ENCODE peak calls at places on chromosome 21, in four cellular contexts. L is HepG2, N is A549, Q is SK-N-SH. Y is an unnamed sample.
A peak's percentile ranks its signal among the peaks of the same experiment; 100 is the strongest.

GRCh38 chr21:26079376-26079775 is 91.2 kb downstream of the APP start:
- DNase-seq in L (no peak), N (no peak), Q (no peak), Y (no peak)

GRCh38 chr21:43667191-43667904 is 8.0 kb downstream of the RRP1B start:
- DNase-seq in L (no peak), N (no peak), Q (no peak), Y (no peak)

GRCh38 chr21:44836666-44837471 is 19.0 kb upstream of the SUMO3 start:
- DNase-seq in L (peak; percentile 55), N (peak; percentile 34), Q (no peak), Y (no peak)

GRCh38 chr21:27371688-27372331 is 404.9 kb upstream of the ADAMTS5 start:
- DNase-seq in L (no peak), N (no peak), Q (no peak), Y (no peak)

GRCh38 chr21:16071082-16071481 is 341.3 kb downstream of the USP25 start:
- DNase-seq in L (no peak), N (no peak), Q (peak; percentile 36), Y (no peak)

GRCh38 chr21:36803801-36804452 is 105.0 kb downstream of the SIM2 start:
- DNase-seq in L (no peak), N (no peak), Q (no peak), Y (no peak)

GRCh38 chr21:28516996-28517592 is 475.6 kb downstream of the LTN1 start:
- DNase-seq in L (peak; percentile 60), N (peak; percentile 59), Q (peak; percentile 47), Y (peak; percentile 8)

GRCh38 chr21:40952551-40953330 is 105.8 kb upstream of the DSCAM start:
- DNase-seq in L (no peak), N (no peak), Q (no peak), Y (no peak)

GRCh38 chr21:39006653-39007417 is 176.4 kb downstream of the PSMG1 start:
- DNase-seq in L (no peak), N (no peak), Q (no peak), Y (no peak)

GRCh38 chr21:27300770-27301169 is 333.9 kb upstream of the ADAMTS5 start:
- DNase-seq in L (no peak), N (no peak), Q (no peak), Y (no peak)

GRCh38 chr21:15850645-15851044 is 120.9 kb downstream of the USP25 start:
- DNase-seq in L (peak; percentile 1), N (peak; percentile 3), Q (no peak), Y (no peak)

GRCh38 chr21:26032263-26032662 is 138.3 kb downstream of the APP start:
- DNase-seq in L (no peak), N (no peak), Q (no peak), Y (no peak)

GRCh38 chr21:25457411-25457810 is 149.9 kb downstream of the MRPL39 start:
- DNase-seq in L (no peak), N (no peak), Q (no peak), Y (peak; percentile 83)

GRCh38 chr21:44436111-44436611 is 19.1 kb upstream of the LRRC3 start:
- DNase-seq in L (no peak), N (no peak), Q (no peak), Y (no peak)

GRCh38 chr21:30223596-30223995 is 7.7 kb upstream of the CLDN8 start:
- DNase-seq in L (no peak), N (no peak), Q (no peak), Y (no peak)

GRCh38 chr21:42277593-42277992 is 37.6 kb downstream of the TFF3 start:
- DNase-seq in L (no peak), N (no peak), Q (no peak), Y (no peak)

GRCh38 chr21:29297483-29298347 is 1.0 kb upstream of the BACH1 start:
- DNase-seq in L (no peak), N (no peak), Q (no peak), Y (no peak)

GRCh38 chr21:29163381-29164115 is 33.1 kb downstream of the MAP3K7CL start:
- DNase-seq in L (no peak), N (no peak), Q (no peak), Y (no peak)

GRCh38 chr21:39020751-39021474 is 162.3 kb downstream of the PSMG1 start:
- DNase-seq in L (peak; percentile 64), N (peak; percentile 36), Q (no peak), Y (no peak)

GRCh38 chr21:25039461-25040380 is 567.6 kb downstream of the MRPL39 start:
- DNase-seq in L (no peak), N (no peak), Q (no peak), Y (peak; percentile 82)

GRCh38 chr21:27647401-27647800 is 680.5 kb upstream of the ADAMTS5 start:
- DNase-seq in L (no peak), N (no peak), Q (no peak), Y (no peak)

GRCh38 chr21:42003051-42003461 is 7.1 kb downstream of the ZBTB21 start:
- DNase-seq in L (no peak), N (no peak), Q (no peak), Y (no peak)

GRCh38 chr21:24076179-24076578 is 1531.1 kb downstream of the MRPL39 start:
- DNase-seq in L (no peak), N (no peak), Q (no peak), Y (no peak)

GRCh38 chr21:43572443-43572842 is 86.8 kb downstream of the HSF2BP start:
- DNase-seq in L (no peak), N (no peak), Q (no peak), Y (no peak)

GRCh38 chr21:26115899-26116298 is 54.7 kb downstream of the APP start:
- DNase-seq in L (no peak), N (peak; percentile 6), Q (no peak), Y (no peak)

GRCh38 chr21:25952306-25952705 is 217.5 kb downstream of the GABPA start:
- DNase-seq in L (no peak), N (no peak), Q (no peak), Y (no peak)

DNA sequence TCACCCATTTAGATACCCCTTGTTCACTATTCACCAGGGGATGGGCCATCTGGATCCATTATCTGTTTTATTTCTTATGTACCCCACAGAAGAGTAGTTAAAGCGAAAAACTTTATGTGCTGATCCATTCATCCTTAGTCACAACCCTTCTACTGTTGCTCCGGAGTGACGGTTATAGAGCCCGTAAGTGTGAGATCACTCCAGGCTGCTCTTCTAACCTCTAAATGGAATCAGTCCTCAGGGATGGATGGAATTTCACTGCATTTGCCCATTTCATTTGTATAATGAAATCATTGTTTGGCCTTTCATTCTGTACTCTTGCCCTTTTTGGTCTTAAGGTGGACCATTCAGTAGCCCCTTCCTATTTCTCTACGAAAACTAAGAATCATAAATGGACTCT is 409.3 kb upstream of the RUNX1 start:
- DNase-seq in L (no peak), N (no peak), Q (no peak), Y (no peak)
- TF ChIP-seq CHD2 in L (no peak), N (no peak), Q (no peak), Y (no peak)

DNA sequence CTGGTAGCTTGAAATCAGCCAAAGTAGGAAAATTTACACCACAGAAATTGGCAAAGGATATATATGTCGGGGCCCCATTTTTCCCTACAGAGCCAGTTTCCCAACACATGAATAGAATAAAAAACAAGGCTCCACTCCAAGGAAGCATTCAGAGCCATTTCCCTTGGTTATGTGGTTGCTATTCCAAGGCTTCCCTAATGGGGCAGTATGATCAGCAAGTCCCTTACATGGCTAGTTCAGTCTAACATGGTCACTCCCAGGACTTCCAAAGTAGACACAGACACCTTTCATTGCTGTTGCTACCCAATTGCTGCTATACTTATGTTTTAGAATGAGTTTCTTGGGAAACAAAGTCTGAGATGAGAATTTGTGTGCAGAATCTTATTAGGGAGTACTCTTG is 93.1 kb downstream of the C21orf91 start:
- DNase-seq in L (peak; percentile 10), N (peak; percentile 20), Q (peak; percentile 30), Y (no peak)
- TF ChIP-seq CHD2 in L (no peak), N (no peak), Q (no peak), Y (no peak)

GRCh38 chr21:32410916-32411315 is 1.6 kb upstream of the EVA1C start:
- DNase-seq in L (no peak), N (no peak), Q (no peak), Y (no peak)

GRCh38 chr21:32410291-32410690 is 2.2 kb upstream of the EVA1C start:
- DNase-seq in L (no peak), N (no peak), Q (no peak), Y (no peak)

GRCh38 chr21:32411366-32412161 is 942 bp upstream of the EVA1C start:
- DNase-seq in L (no peak), N (peak; percentile 40), Q (peak; percentile 60), Y (no peak)

GRCh38 chr21:32403201-32403701 is 9.3 kb upstream of the EVA1C start:
- DNase-seq in L (peak; percentile 48), N (peak; percentile 62), Q (peak; percentile 81), Y (peak; percentile 3)

DNA sequence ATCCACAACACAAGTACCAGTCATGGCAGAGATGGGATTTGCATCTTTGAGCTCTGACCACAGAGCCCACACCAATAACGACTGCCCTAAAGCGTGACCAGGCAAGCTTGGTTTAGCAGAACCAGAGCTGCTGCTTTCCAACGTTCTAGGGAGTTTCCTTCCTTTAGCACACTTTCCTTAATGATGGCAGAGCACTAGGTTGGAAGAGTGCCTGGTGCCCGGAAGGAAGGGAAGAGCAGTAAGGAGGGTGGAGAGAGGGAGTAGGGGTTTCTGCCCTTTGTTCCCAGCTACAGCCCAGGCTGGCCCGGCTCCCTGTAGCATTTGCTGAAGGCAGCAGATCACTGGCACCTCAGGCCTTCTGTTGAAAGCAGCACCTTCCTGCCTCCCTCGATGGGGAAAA is 6.1 kb upstream of the EVA1C start:
- DNase-seq in L (no peak), N (no peak), Q (no peak), Y (no peak)
- TF ChIP-seq CHD2 in L (no peak), N (no peak), Q (no peak), Y (no peak)

GRCh38 chr21:8991088-8991907 is 1530.1 kb upstream of the TPTE start:
- DNase-seq in L (peak; percentile 92), N (peak; percentile 95), Q (no peak), Y (no peak)
- TF ChIP-seq CHD2 in L (no peak), N (no peak), Q (no peak), Y (no peak)

GRCh38 chr21:31489014-31489413 is 145.0 kb upstream of the TIAM1 start:
- DNase-seq in L (no peak), N (no peak), Q (no peak), Y (no peak)
- TF ChIP-seq CHD2 in L (no peak), N (no peak), Q (no peak), Y (no peak)

GRCh38 chr21:45943630-45944540 is 37.7 kb upstream of the COL6A1 start:
- DNase-seq in L (no peak), N (no peak), Q (no peak), Y (no peak)
- TF ChIP-seq CHD2 in L (no peak), N (no peak), Q (no peak), Y (no peak)

GRCh38 chr21:34703566-34703965 is 34.8 kb downstream of the CLIC6 start:
- DNase-seq in L (no peak), N (no peak), Q (peak; percentile 30), Y (no peak)

GRCh38 chr21:34704119-34704518 is 35.3 kb downstream of the CLIC6 start:
- DNase-seq in L (no peak), N (no peak), Q (peak; percentile 76), Y (no peak)

GRCh38 chr21:34705032-34705431 is 36.2 kb downstream of the CLIC6 start:
- DNase-seq in L (no peak), N (no peak), Q (no peak), Y (no peak)

GRCh38 chr21:34706337-34706736 is 37.5 kb downstream of the CLIC6 start:
- DNase-seq in L (no peak), N (no peak), Q (no peak), Y (no peak)

GRCh38 chr21:34707876-34708325 is 39.1 kb downstream of the CLIC6 start:
- DNase-seq in L (no peak), N (no peak), Q (no peak), Y (peak; percentile 66)
- TF ChIP-seq CHD2 in L (no peak), N (no peak), Q (no peak), Y (no peak)

GRCh38 chr21:31873275-31873695 is 465 bp downstream of the HUNK start:
- DNase-seq in L (no peak), N (peak; percentile 5), Q (peak; percentile 88), Y (no peak)
- TF ChIP-seq CHD2 in L (no peak), N (no peak), Q (no peak), Y (no peak)

Y was measured in GM12878.